ENCODE peak calls at places on chromosome 18, in ten cellular contexts. R is GM12865, U is pancreas, N is ovary, T is keratinocyte, G is D721Med, I is epithelial cell of esophagus, L is lower lobe of right lung, C is heart right ventricle, Z is choroid plexus epithelial cell. A is an unnamed sample.

GRCh38 chr18:58937204-58937603 is 72.5 kb downstream of the ZNF532 start:
- DNase-seq in Z (peak; percentile 74), R (no peak), I (peak; percentile 20), U (no peak), N (no peak), L (no peak), C (no peak), T (no peak), G (no peak), A (no peak)

GRCh38 chr18:212780-213179 is 54.4 kb downstream of the USP14 start:
- DNase-seq in Z (peak; percentile 20), G (no peak), R (no peak), C (no peak), N (no peak), L (no peak), I (no peak), T (no peak), U (no peak), A (no peak)

GRCh38 chr18:70363861-70364260 is 75.0 kb downstream of the SOCS6 start:
- DNase-seq in I (peak; percentile 68), C (no peak), L (no peak), R (no peak), N (no peak), U (no peak), T (no peak), G (no peak), Z (peak; percentile 33), A (no peak)

GRCh38 chr18:44149706-44150105 is 531.0 kb upstream of the SETBP1 start:
- DNase-seq in T (peak; percentile 58), N (no peak), C (no peak), I (peak; percentile 95), L (no peak), R (no peak), U (no peak), Z (peak; percentile 90), G (no peak), A (no peak)

GRCh38 chr18:69400253-69400975 is at the start of gene DOK6:
- DNase-seq in U (peak; percentile 59), T (no peak), C (peak; percentile 67), N (peak; percentile 37), R (no peak), I (peak; percentile 29), L (peak; percentile 50), Z (peak; percentile 77), G (peak; percentile 95), A (no peak)

GRCh38 chr18:71994273-71994672 is 549.9 kb downstream of the CBLN2 start:
- DNase-seq in I (no peak), G (no peak), L (no peak), T (no peak), N (no peak), C (no peak), Z (no peak), U (no peak), R (no peak), A (no peak)

GRCh38 chr18:70376914-70377258 is 88.0 kb downstream of the SOCS6 start:
- DNase-seq in Z (no peak), T (no peak), L (no peak), R (no peak), N (no peak), G (no peak), I (no peak), C (no peak), U (no peak), A (no peak)

GRCh38 chr18:58097127-58097906 is 53.3 kb downstream of the NEDD4L start:
- DNase-seq in T (no peak), I (no peak), C (no peak), N (no peak), L (peak; percentile 60), Z (no peak), U (no peak), G (no peak), R (no peak), A (no peak)

GRCh38 chr18:56065101-56065500 is 477.1 kb upstream of the TCF4 start:
- DNase-seq in T (no peak), L (no peak), U (no peak), N (no peak), I (no peak), G (no peak), R (no peak), C (no peak), Z (no peak), A (no peak)

GRCh38 chr18:44895176-44895798 is 214.6 kb downstream of the SETBP1 start:
- DNase-seq in C (peak; percentile 18), L (no peak), U (no peak), I (peak; percentile 84), T (peak; percentile 23), G (no peak), R (peak; percentile 77), N (peak; percentile 33), Z (peak; percentile 82), A (no peak)

GRCh38 chr18:72849671-72850070 is 18.1 kb downstream of the NETO1 start:
- DNase-seq in T (peak; percentile 46), I (no peak), G (no peak), L (no peak), Z (no peak), N (no peak), R (no peak), U (no peak), C (no peak), A (no peak)

GRCh38 chr18:48709371-48709770 is 170.5 kb downstream of the CTIF start:
- DNase-seq in I (no peak), N (no peak), R (no peak), G (no peak), Z (no peak), T (no peak), L (no peak), C (peak; percentile 38), U (no peak), A (no peak)

GRCh38 chr18:30970201-30970816 is 72.2 kb downstream of the DSC3 start:
- DNase-seq in U (no peak), C (no peak), Z (peak; percentile 62), T (no peak), G (no peak), L (no peak), N (no peak), I (peak; percentile 80), R (peak; percentile 43), A (no peak)
- TF ChIP-seq CTCF in U (peak; percentile 18), C (peak; percentile 47), Z (peak; percentile 37), T (no peak), G (peak; percentile 66), L (peak; percentile 22), N (no peak), I (peak; percentile 48), R (peak; percentile 23), A (no peak)

DNA sequence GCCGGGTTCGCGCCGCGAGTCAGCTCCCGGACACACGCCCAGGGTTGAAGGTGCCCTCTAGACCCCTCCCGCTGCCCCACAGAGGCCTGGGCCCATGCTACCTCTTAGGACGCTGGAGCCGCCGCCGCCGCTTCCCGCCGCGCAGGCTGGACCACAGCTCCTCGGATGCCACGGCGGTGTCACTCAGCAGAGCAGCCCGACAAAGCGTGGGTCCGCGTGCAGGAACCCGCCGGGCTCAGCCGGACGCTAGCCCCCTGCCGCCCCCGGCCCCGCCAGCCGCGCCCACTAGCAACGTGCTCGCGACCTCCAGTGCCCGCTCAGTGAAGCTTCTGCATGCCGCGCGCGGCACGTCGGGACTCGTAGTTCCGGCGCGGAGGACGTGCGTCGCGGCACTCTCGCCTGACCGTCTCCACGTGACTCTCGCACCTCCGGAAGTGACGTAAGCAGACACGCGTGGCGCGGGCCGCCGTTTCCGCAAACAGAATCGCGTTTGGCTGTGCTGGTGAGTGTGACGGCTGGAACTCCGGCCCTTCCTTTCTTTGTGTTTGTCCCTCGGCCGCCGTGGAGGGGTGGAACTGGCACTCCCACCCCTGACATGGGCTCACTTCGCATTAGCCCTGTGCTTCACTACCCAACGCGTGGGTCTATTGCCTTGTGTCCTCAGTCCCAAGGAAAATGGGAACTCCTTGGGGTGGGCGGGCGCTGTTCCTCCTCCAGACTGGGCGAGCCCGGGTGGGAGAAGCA is at the start of the genes FAM210A and RNMT:
- DNase-seq in C (peak; percentile 96), Z (peak; percentile 98), N (peak; percentile 94), L (peak; percentile 98), G (peak; percentile 59), R (peak; percentile 98), U (peak; percentile 98), T (peak; percentile 66), I (peak; percentile 98), A (peak; percentile 86)
- TF ChIP-seq CTCF in C (peak; percentile 51), Z (no peak), N (no peak), L (no peak), G (peak; percentile 31), R (peak; percentile 8), U (no peak), T (peak; percentile 27), I (no peak), A (no peak)

GRCh38 chr18:31497404-31497710 is 620 bp upstream of the DSG2 start:
- DNase-seq in N (no peak), U (no peak), L (no peak), I (no peak), T (no peak), Z (no peak), R (no peak), C (no peak), G (no peak), A (no peak)
- TF ChIP-seq CTCF in N (no peak), U (no peak), L (no peak), I (no peak), T (no peak), Z (no peak), R (no peak), C (no peak), G (no peak), A (no peak)

GRCh38 chr18:75244336-75244735 is 33.7 kb downstream of the TSHZ1 start:
- DNase-seq in C (peak; percentile 28), N (no peak), L (no peak), U (no peak), R (no peak), G (peak; percentile 61), T (no peak), I (peak; percentile 14), Z (no peak), A (no peak)

GRCh38 chr18:75241705-75242104 is 31.1 kb downstream of the TSHZ1 start:
- DNase-seq in Z (no peak), U (no peak), I (no peak), T (no peak), C (no peak), N (no peak), L (no peak), R (no peak), G (no peak), A (no peak)

GRCh38 chr18:75238786-75239185 is 28.2 kb downstream of the TSHZ1 start:
- DNase-seq in G (no peak), R (no peak), U (no peak), L (no peak), N (no peak), Z (no peak), T (no peak), I (no peak), C (no peak), A (no peak)

GRCh38 chr18:75238100-75238499 is 27.5 kb downstream of the TSHZ1 start:
- DNase-seq in T (no peak), L (no peak), Z (no peak), R (no peak), N (no peak), U (no peak), C (no peak), G (no peak), I (no peak), A (no peak)

DNA sequence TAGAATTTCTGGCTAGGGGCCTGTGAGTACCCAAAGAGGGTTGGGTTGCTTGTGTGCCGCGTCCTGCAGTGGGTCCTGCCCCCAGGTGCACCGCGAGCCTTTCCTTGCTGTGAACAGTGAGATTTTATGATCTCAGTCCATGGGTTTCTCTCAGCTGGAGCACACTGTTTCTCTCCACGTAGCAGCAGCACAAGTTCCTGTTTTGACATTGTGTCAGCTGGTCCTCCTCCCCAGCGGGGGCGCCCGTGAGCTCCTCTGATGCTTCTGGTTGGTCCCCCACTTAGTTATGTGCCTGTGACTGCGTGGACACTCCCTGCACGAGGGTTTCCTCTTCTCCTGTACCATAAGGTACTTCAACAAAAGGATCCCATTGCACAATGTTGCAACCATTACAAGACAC is 29.8 kb downstream of the TSHZ1 start:
- DNase-seq in Z (no peak), N (no peak), L (no peak), U (no peak), I (no peak), T (no peak), C (no peak), G (no peak), R (no peak), A (no peak)
- TF ChIP-seq CTCF in Z (no peak), N (no peak), L (no peak), U (no peak), I (no peak), T (no peak), C (no peak), G (no peak), R (no peak), A (no peak)

A was measured in activated B cell treated with CpG ODN at 0.5 μM for 24 hours.